ENCODE peak calls at places on chromosome 22, in eight cellular contexts. One of them, this sample, is unnamed.

GRCh38 chr22:37383342-37383741 is 43.9 kb downstream of the ELFN2 start:
- DNase-seq in hepatocyte: no peak
- DNase-seq in cardiac fibroblast: no peak
- DNase-seq in Peyer's patch: no peak
- DNase-seq in endothelial cell of umbilical vein: no peak
- DNase-seq in uterus: no peak
- DNase-seq in transverse colon: no peak
- DNase-seq in psoas muscle: no peak
- DNase-seq in this sample: no peak

GRCh38 chr22:47375621-47376321 is 613.3 kb downstream of the TBC1D22A start:
- DNase-seq in hepatocyte: no peak
- DNase-seq in cardiac fibroblast: no peak
- DNase-seq in Peyer's patch: peak
- DNase-seq in endothelial cell of umbilical vein: no peak
- DNase-seq in uterus: no peak
- DNase-seq in transverse colon: no peak
- DNase-seq in psoas muscle: no peak
- DNase-seq in this sample: no peak

GRCh38 chr22:18023509-18024275 is 669 bp downstream of the MICAL3 start:
- DNase-seq in hepatocyte: peak
- DNase-seq in cardiac fibroblast: peak
- DNase-seq in Peyer's patch: peak
- DNase-seq in endothelial cell of umbilical vein: peak
- DNase-seq in uterus: peak
- DNase-seq in transverse colon: peak
- DNase-seq in psoas muscle: peak
- DNase-seq in this sample: peak

GRCh38 chr22:37331811-37332536 is 49.7 kb downstream of the CYTH4 start:
- DNase-seq in hepatocyte: no peak
- DNase-seq in cardiac fibroblast: no peak
- DNase-seq in Peyer's patch: no peak
- DNase-seq in endothelial cell of umbilical vein: peak
- DNase-seq in uterus: no peak
- DNase-seq in transverse colon: no peak
- DNase-seq in psoas muscle: no peak
- DNase-seq in this sample: peak

GRCh38 chr22:28247667-28248363 is 328.8 kb upstream of the PITPNB start:
- DNase-seq in hepatocyte: no peak
- DNase-seq in cardiac fibroblast: no peak
- DNase-seq in Peyer's patch: no peak
- DNase-seq in endothelial cell of umbilical vein: no peak
- DNase-seq in uterus: no peak
- DNase-seq in transverse colon: no peak
- DNase-seq in psoas muscle: no peak
- DNase-seq in this sample: no peak

GRCh38 chr22:46213052-46213451 is 37.0 kb downstream of the CDPF1 start:
- DNase-seq in hepatocyte: no peak
- DNase-seq in cardiac fibroblast: peak
- DNase-seq in Peyer's patch: no peak
- DNase-seq in endothelial cell of umbilical vein: no peak
- DNase-seq in uterus: no peak
- DNase-seq in transverse colon: no peak
- DNase-seq in psoas muscle: no peak
- DNase-seq in this sample: no peak

GRCh38 chr22:40036591-40037225 is 42.0 kb downstream of the FAM83F start:
- DNase-seq in hepatocyte: peak
- DNase-seq in cardiac fibroblast: peak
- DNase-seq in Peyer's patch: peak
- DNase-seq in endothelial cell of umbilical vein: peak
- DNase-seq in uterus: peak
- DNase-seq in transverse colon: peak
- DNase-seq in psoas muscle: peak
- DNase-seq in this sample: peak

GRCh38 chr22:27892811-27893210 is 26.2 kb downstream of the PITPNB start:
- DNase-seq in hepatocyte: no peak
- DNase-seq in cardiac fibroblast: no peak
- DNase-seq in Peyer's patch: no peak
- DNase-seq in endothelial cell of umbilical vein: no peak
- DNase-seq in uterus: no peak
- DNase-seq in transverse colon: no peak
- DNase-seq in psoas muscle: no peak
- DNase-seq in this sample: no peak

GRCh38 chr22:38240734-38241252 is 32.0 kb downstream of the TMEM184B start:
- DNase-seq in hepatocyte: peak
- DNase-seq in cardiac fibroblast: peak
- DNase-seq in Peyer's patch: peak
- DNase-seq in endothelial cell of umbilical vein: peak
- DNase-seq in uterus: no peak
- DNase-seq in transverse colon: peak
- DNase-seq in psoas muscle: peak
- DNase-seq in this sample: peak

GRCh38 chr22:37967147-37967546 is 13.6 kb downstream of the POLR2F start:
- DNase-seq in hepatocyte: no peak
- DNase-seq in cardiac fibroblast: no peak
- DNase-seq in Peyer's patch: no peak
- DNase-seq in endothelial cell of umbilical vein: no peak
- DNase-seq in uterus: no peak
- DNase-seq in transverse colon: no peak
- DNase-seq in psoas muscle: no peak
- DNase-seq in this sample: no peak

GRCh38 chr22:37232140-37232998 is 11.7 kb downstream of the RAC2 start:
- DNase-seq in hepatocyte: no peak
- DNase-seq in cardiac fibroblast: no peak
- DNase-seq in Peyer's patch: peak
- DNase-seq in endothelial cell of umbilical vein: no peak
- DNase-seq in uterus: no peak
- DNase-seq in transverse colon: peak
- DNase-seq in psoas muscle: peak
- DNase-seq in this sample: no peak

GRCh38 chr22:37503850-37504249 is 15.4 kb downstream of the CARD10 start:
- DNase-seq in hepatocyte: peak
- DNase-seq in cardiac fibroblast: no peak
- DNase-seq in Peyer's patch: peak
- DNase-seq in endothelial cell of umbilical vein: peak
- DNase-seq in uterus: peak
- DNase-seq in transverse colon: peak
- DNase-seq in psoas muscle: no peak
- DNase-seq in this sample: no peak

GRCh38 chr22:47168900-47169800 is 406.7 kb downstream of the TBC1D22A start:
- DNase-seq in hepatocyte: no peak
- DNase-seq in cardiac fibroblast: no peak
- DNase-seq in Peyer's patch: peak
- DNase-seq in endothelial cell of umbilical vein: peak
- DNase-seq in uterus: no peak
- DNase-seq in transverse colon: peak
- DNase-seq in psoas muscle: peak
- DNase-seq in this sample: peak

GRCh38 chr22:46737105-46737975 is 712 bp downstream of the CERK start:
- DNase-seq in hepatocyte: peak
- DNase-seq in cardiac fibroblast: peak
- DNase-seq in Peyer's patch: peak
- DNase-seq in endothelial cell of umbilical vein: peak
- DNase-seq in uterus: no peak
- DNase-seq in transverse colon: peak
- DNase-seq in psoas muscle: peak
- DNase-seq in this sample: peak

GRCh38 chr22:46545041-46545796 is 7.8 kb upstream of the CELSR1 start:
- DNase-seq in hepatocyte: no peak
- DNase-seq in cardiac fibroblast: no peak
- DNase-seq in Peyer's patch: no peak
- DNase-seq in endothelial cell of umbilical vein: no peak
- DNase-seq in uterus: no peak
- DNase-seq in transverse colon: no peak
- DNase-seq in psoas muscle: peak
- DNase-seq in this sample: no peak

GRCh38 chr22:46575915-46576555 is 38.6 kb upstream of the CELSR1 start:
- DNase-seq in hepatocyte: peak
- DNase-seq in cardiac fibroblast: no peak
- DNase-seq in Peyer's patch: no peak
- DNase-seq in endothelial cell of umbilical vein: no peak
- DNase-seq in uterus: no peak
- DNase-seq in transverse colon: peak
- DNase-seq in psoas muscle: peak
- DNase-seq in this sample: no peak

GRCh38 chr22:27551402-27551801 is 250.2 kb downstream of the MN1 start:
- DNase-seq in hepatocyte: no peak
- DNase-seq in cardiac fibroblast: no peak
- DNase-seq in Peyer's patch: no peak
- DNase-seq in endothelial cell of umbilical vein: no peak
- DNase-seq in uterus: no peak
- DNase-seq in transverse colon: no peak
- DNase-seq in psoas muscle: no peak
- DNase-seq in this sample: no peak

GRCh38 chr22:46731246-46732040 is 6.6 kb downstream of the CERK start:
- DNase-seq in hepatocyte: peak
- DNase-seq in cardiac fibroblast: no peak
- DNase-seq in Peyer's patch: peak
- DNase-seq in endothelial cell of umbilical vein: no peak
- DNase-seq in uterus: no peak
- DNase-seq in transverse colon: peak
- DNase-seq in psoas muscle: peak
- DNase-seq in this sample: peak

GRCh38 chr22:17120711-17121234 is 387 bp downstream of the TMEM121B start:
- DNase-seq in hepatocyte: peak
- DNase-seq in cardiac fibroblast: no peak
- DNase-seq in Peyer's patch: no peak
- DNase-seq in endothelial cell of umbilical vein: no peak
- DNase-seq in uterus: no peak
- DNase-seq in transverse colon: no peak
- DNase-seq in psoas muscle: peak
- DNase-seq in this sample: peak

GRCh38 chr22:24104307-24105017 is 76.8 kb upstream of the SUSD2 start:
- DNase-seq in hepatocyte: no peak
- DNase-seq in cardiac fibroblast: no peak
- DNase-seq in Peyer's patch: peak
- DNase-seq in endothelial cell of umbilical vein: no peak
- DNase-seq in uterus: no peak
- DNase-seq in transverse colon: no peak
- DNase-seq in psoas muscle: no peak
- DNase-seq in this sample: no peak

GRCh38 chr22:24102366-24103200 is 78.7 kb upstream of the SUSD2 start:
- DNase-seq in hepatocyte: no peak
- DNase-seq in cardiac fibroblast: no peak
- DNase-seq in Peyer's patch: peak
- DNase-seq in endothelial cell of umbilical vein: no peak
- DNase-seq in uterus: peak
- DNase-seq in transverse colon: no peak
- DNase-seq in psoas muscle: no peak
- DNase-seq in this sample: no peak

GRCh38 chr22:24099661-24100060 is 81.6 kb upstream of the SUSD2 start:
- DNase-seq in hepatocyte: no peak
- DNase-seq in cardiac fibroblast: no peak
- DNase-seq in Peyer's patch: peak
- DNase-seq in endothelial cell of umbilical vein: peak
- DNase-seq in uterus: no peak
- DNase-seq in transverse colon: no peak
- DNase-seq in psoas muscle: no peak
- DNase-seq in this sample: no peak

GRCh38 chr22:24105018-24105360 is 76.3 kb upstream of the SUSD2 start:
- DNase-seq in hepatocyte: peak
- DNase-seq in cardiac fibroblast: peak
- DNase-seq in Peyer's patch: no peak
- DNase-seq in endothelial cell of umbilical vein: no peak
- DNase-seq in uterus: no peak
- DNase-seq in transverse colon: no peak
- DNase-seq in psoas muscle: no peak
- DNase-seq in this sample: no peak

GRCh38 chr22:24101966-24102365 is 79.3 kb upstream of the SUSD2 start:
- DNase-seq in hepatocyte: no peak
- DNase-seq in cardiac fibroblast: no peak
- DNase-seq in Peyer's patch: peak
- DNase-seq in endothelial cell of umbilical vein: no peak
- DNase-seq in uterus: no peak
- DNase-seq in transverse colon: no peak
- DNase-seq in psoas muscle: no peak
- DNase-seq in this sample: no peak
- TF ChIP-seq CTCF in hepatocyte: no peak
- TF ChIP-seq CTCF in cardiac fibroblast: no peak
- TF ChIP-seq CTCF in Peyer's patch: no peak
- TF ChIP-seq CTCF in endothelial cell of umbilical vein: no peak
- TF ChIP-seq CTCF in uterus: no peak
- TF ChIP-seq CTCF in transverse colon: no peak
- TF ChIP-seq CTCF in psoas muscle: no peak
- TF ChIP-seq CTCF in this sample: no peak

DNA sequence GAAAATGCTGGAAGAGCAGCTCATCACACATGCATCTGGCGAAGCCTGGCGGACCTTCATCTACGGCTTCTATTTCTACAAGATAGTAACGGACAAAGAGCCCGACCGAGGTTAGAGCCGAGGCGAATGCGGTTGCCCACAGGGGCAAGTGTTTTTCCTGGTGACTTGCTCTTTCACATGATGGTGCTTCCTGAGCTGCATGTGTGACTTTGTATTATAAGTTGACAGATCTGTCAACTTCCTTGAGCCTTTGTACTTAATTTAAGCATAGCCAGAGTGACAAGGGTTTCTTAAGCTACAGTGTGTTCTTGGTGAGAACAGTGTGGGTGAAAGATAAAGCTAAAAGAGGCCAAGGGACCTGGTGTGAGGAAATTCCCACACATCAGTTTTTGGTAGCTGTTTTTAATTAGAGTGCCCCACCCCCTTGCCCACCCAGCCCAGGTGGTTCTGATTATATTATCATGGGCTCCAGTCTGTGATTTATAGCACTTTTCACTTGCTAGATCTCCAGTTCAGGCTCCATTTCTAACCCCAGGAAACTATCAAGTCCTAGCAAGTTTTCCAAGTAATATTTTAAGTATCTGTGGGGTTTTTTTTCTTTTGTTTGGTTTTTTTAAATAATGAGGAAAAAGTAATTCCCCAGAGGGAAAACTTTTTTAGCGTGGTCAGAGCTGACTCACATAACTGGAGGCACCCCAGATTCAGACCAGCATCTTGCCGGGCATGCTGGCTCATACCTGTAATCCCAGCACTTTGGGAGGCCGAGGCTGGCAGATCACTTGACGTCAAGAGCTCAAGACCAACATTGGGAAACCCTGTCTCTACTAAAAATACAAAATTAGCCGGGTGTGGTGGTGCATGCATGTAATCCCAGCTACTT is 67.9 kb upstream of the YWHAH start:
- DNase-seq in hepatocyte: no peak
- DNase-seq in cardiac fibroblast: peak
- DNase-seq in Peyer's patch: no peak
- DNase-seq in endothelial cell of umbilical vein: no peak
- DNase-seq in uterus: no peak
- DNase-seq in transverse colon: no peak
- DNase-seq in psoas muscle: no peak
- DNase-seq in this sample: no peak
- TF ChIP-seq CTCF in hepatocyte: no peak
- TF ChIP-seq CTCF in cardiac fibroblast: no peak
- TF ChIP-seq CTCF in Peyer's patch: no peak
- TF ChIP-seq CTCF in endothelial cell of umbilical vein: no peak
- TF ChIP-seq CTCF in uterus: no peak
- TF ChIP-seq CTCF in transverse colon: no peak
- TF ChIP-seq CTCF in psoas muscle: no peak
- TF ChIP-seq CTCF in this sample: no peak

GRCh38 chr22:19965771-19966709 is 24.4 kb upstream of the TXNRD2 start:
- DNase-seq in hepatocyte: no peak
- DNase-seq in cardiac fibroblast: no peak
- DNase-seq in Peyer's patch: no peak
- DNase-seq in endothelial cell of umbilical vein: no peak
- DNase-seq in uterus: no peak
- DNase-seq in transverse colon: no peak
- DNase-seq in psoas muscle: no peak
- DNase-seq in this sample: no peak
- TF ChIP-seq CTCF in hepatocyte: peak
- TF ChIP-seq CTCF in cardiac fibroblast: peak
- TF ChIP-seq CTCF in Peyer's patch: no peak
- TF ChIP-seq CTCF in endothelial cell of umbilical vein: peak
- TF ChIP-seq CTCF in uterus: no peak
- TF ChIP-seq CTCF in transverse colon: no peak
- TF ChIP-seq CTCF in psoas muscle: no peak
- TF ChIP-seq CTCF in this sample: peak

GRCh38 chr22:41062146-41062545 is 30.2 kb upstream of the EP300 start:
- DNase-seq in hepatocyte: no peak
- DNase-seq in cardiac fibroblast: no peak
- DNase-seq in Peyer's patch: no peak
- DNase-seq in endothelial cell of umbilical vein: no peak
- DNase-seq in uterus: no peak
- DNase-seq in transverse colon: no peak
- DNase-seq in psoas muscle: no peak
- DNase-seq in this sample: no peak
- TF ChIP-seq CTCF in hepatocyte: no peak
- TF ChIP-seq CTCF in cardiac fibroblast: no peak
- TF ChIP-seq CTCF in Peyer's patch: no peak
- TF ChIP-seq CTCF in endothelial cell of umbilical vein: no peak
- TF ChIP-seq CTCF in uterus: no peak
- TF ChIP-seq CTCF in transverse colon: no peak
- TF ChIP-seq CTCF in psoas muscle: no peak
- TF ChIP-seq CTCF in this sample: no peak

This sample was measured in Calu3.